ENCODE peak calls at places on chromosomes 5 and 9, in five cellular contexts. Z, B, A, L and C are unnamed samples.
A peak's percentile ranks its signal among the peaks of the same experiment; 100 is the strongest.

GRCh38 chr9:136054798-136055714 is 40.0 kb downstream of the NACC2 start:
- DNase-seq in L (no peak), Z (no peak), B (no peak), A (no peak), C (no peak)

GRCh38 chr5:94855543-94855942 is 237.1 kb downstream of the SLF1 start:
- DNase-seq in L (no peak), B (no peak), A (no peak), Z (no peak), C (no peak)

GRCh38 chr5:94480511-94480910 is 137.9 kb downstream of the KIAA0825 start:
- DNase-seq in B (no peak), L (no peak), A (no peak), Z (no peak), C (no peak)

GRCh38 chr5:79642210-79642609 is 30.0 kb downstream of the TENT2 start:
- DNase-seq in B (no peak), A (no peak), Z (no peak), L (no peak), C (no peak)

GRCh38 chr5:1159341-1159675 is 42.1 kb upstream of the SLC6A19 start:
- DNase-seq in L (no peak), Z (no peak), B (no peak), A (no peak), C (no peak)

GRCh38 chr9:135251996-135252760 is 164.7 kb downstream of the OLFM1 start:
- DNase-seq in L (no peak), A (no peak), Z (no peak), B (no peak), C (peak; percentile 48)

GRCh38 chr9:13186774-13187173 is 92.7 kb downstream of the MPDZ start:
- DNase-seq in B (no peak), L (no peak), Z (no peak), A (no peak), C (no peak)

GRCh38 chr9:130606887-130607582 is 27.7 kb downstream of the FUBP3 start:
- DNase-seq in A (peak; percentile 44), Z (no peak), B (no peak), L (no peak), C (no peak)

GRCh38 chr5:92092239-92092638 is 709.1 kb upstream of the ARRDC3 start:
- DNase-seq in L (no peak), A (no peak), B (no peak), Z (no peak), C (no peak)

GRCh38 chr5:36279054-36279698 is 22.5 kb downstream of the RANBP3L start:
- DNase-seq in A (peak; percentile 74), B (no peak), L (no peak), Z (no peak), C (no peak)

GRCh38 chr5:72525816-72526215 is 18.6 kb upstream of the ZNF366 start:
- DNase-seq in B (no peak), L (no peak), Z (no peak), A (peak; percentile 92), C (no peak)

GRCh38 chr9:32854271-32854670 is 70.9 kb downstream of the TMEM215 start:
- DNase-seq in L (no peak), B (no peak), Z (no peak), A (no peak), C (no peak)

GRCh38 chr9:113753398-113754119 is 122.5 kb upstream of the ZNF618 start:
- DNase-seq in L (no peak), Z (no peak), A (no peak), B (no peak), C (no peak)

DNA sequence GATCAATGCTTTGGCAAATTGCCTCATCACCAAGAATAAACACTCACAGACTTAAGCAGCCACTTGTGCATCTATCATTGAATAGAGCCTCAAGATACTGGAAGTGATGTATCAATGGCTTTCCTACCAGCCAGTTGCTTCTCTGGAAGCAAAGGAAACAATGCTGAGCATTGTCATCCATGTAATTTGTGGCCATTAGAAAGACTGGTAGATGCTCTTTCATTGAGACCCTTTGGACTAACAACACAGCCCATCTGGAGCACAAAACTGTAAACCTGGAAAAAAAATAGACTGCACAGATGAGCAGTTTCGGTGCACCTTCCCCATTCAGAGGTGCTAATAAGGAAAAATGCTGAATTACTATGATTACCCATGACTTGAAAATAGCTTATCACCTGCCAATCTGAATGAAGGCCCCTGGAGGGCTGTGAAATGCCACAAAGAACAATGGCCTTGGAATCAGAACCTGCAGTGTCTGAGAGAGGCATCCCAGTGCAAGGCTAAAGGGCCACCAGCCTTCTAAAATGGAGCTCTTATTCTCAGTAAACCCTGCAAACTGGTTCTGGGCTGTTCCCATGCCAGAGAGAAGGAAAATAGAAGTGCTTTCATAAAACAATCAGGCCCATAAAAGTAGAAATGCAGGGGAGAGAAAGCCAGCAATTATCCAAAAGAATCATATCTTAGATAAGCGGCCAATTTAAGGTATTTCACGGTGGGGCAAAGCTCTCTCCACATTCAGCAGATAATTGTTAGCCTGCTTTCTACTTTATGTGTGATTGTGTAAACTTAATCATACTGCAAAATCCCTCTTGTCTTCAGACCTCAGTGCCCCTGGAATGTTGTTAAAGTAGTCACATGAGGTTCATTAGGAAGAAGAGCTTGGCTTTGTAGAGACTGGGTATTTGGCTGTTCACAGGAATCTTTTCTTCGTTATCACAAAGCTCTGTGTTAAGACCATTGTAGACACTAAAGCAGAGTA is 127.3 kb downstream of the RFK start:
- DNase-seq in Z (no peak), L (no peak), B (no peak), A (no peak), C (no peak)
- TF ChIP-seq CTCF in Z (no peak), L (no peak), B (no peak), A (no peak), C (no peak)

GRCh38 chr5:81969226-81969625 is 2.6 kb upstream of the ATG10 start:
- DNase-seq in Z (no peak), L (no peak), B (no peak), A (no peak), C (no peak)

GRCh38 chr5:81969912-81970311 is 1.9 kb upstream of the ATG10 start:
- DNase-seq in Z (no peak), B (no peak), A (no peak), L (no peak), C (no peak)

GRCh38 chr5:81971086-81971693 is 633 bp upstream of the ATG10 start:
- DNase-seq in Z (no peak), A (peak; percentile 34), L (no peak), B (peak; percentile 16), C (no peak)

GRCh38 chr5:81971694-81972495 is at the start of gene ATG10:
- DNase-seq in Z (peak; percentile 93), B (peak; percentile 90), A (peak; percentile 88), L (peak; percentile 87), C (peak; percentile 97)

GRCh38 chr5:81972496-81972791 is 621 bp downstream of the ATG10 start:
- DNase-seq in B (no peak), Z (no peak), L (no peak), A (no peak), C (no peak)
- TF ChIP-seq CTCF in B (no peak), Z (no peak), L (no peak), A (no peak), C (no peak)

GRCh38 chr5:134554319-134555222 is 29.1 kb downstream of the JADE2 start:
- DNase-seq in L (no peak), B (peak; percentile 96), Z (peak; percentile 60), A (peak; percentile 84), C (peak; percentile 82)
- TF ChIP-seq CTCF in L (no peak), B (peak; percentile 40), Z (no peak), A (no peak), C (no peak)

DNA sequence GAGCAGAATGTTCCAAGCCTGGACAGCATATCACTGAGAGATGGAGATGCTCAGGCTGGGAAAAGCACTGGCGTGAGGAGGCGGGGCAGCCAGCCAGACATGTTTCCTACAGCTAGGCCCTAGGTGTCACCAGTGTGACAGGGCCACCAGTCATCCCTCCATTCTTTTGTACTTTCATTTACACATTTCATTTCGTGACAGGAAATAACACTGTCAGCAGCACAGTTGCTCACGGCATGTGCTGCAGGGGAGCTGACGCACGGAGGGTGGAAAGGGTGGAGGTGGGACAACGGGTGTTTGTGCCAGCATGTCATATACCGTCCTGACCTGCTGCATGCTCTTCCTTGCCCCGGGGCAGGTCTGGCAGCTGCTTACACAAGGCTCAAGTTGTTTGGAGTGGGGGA is 14.8 kb upstream of the CEMIP2 start:
- DNase-seq in Z (peak; percentile 37), L (no peak), A (no peak), B (no peak), C (peak; percentile 87)
- TF ChIP-seq CTCF in Z (no peak), L (no peak), A (no peak), B (no peak), C (no peak)

GRCh38 chr5:171433952-171434676 is 14.7 kb downstream of the FGF18 start:
- DNase-seq in A (no peak), Z (no peak), L (no peak), B (no peak), C (no peak)
- TF ChIP-seq CTCF in A (no peak), Z (no peak), L (no peak), B (no peak), C (no peak)

GRCh38 chr9:137968235-137968634 is 90.7 kb downstream of the CACNA1B start:
- DNase-seq in B (no peak), Z (no peak), L (no peak), A (no peak), C (peak; percentile 52)
- TF ChIP-seq CTCF in B (no peak), Z (no peak), L (no peak), A (no peak), C (no peak)

GRCh38 chr5:42770003-42770402 is 13.4 kb downstream of the CCDC152 start:
- DNase-seq in B (no peak), Z (no peak), L (no peak), A (no peak), C (no peak)

GRCh38 chr5:42772265-42772993 is 15.8 kb downstream of the CCDC152 start:
- DNase-seq in B (no peak), A (peak; percentile 43), L (no peak), Z (no peak), C (no peak)

GRCh38 chr5:42768106-42768504 is 11.5 kb downstream of the CCDC152 start:
- DNase-seq in B (no peak), Z (no peak), A (no peak), L (no peak), C (no peak)

DNA sequence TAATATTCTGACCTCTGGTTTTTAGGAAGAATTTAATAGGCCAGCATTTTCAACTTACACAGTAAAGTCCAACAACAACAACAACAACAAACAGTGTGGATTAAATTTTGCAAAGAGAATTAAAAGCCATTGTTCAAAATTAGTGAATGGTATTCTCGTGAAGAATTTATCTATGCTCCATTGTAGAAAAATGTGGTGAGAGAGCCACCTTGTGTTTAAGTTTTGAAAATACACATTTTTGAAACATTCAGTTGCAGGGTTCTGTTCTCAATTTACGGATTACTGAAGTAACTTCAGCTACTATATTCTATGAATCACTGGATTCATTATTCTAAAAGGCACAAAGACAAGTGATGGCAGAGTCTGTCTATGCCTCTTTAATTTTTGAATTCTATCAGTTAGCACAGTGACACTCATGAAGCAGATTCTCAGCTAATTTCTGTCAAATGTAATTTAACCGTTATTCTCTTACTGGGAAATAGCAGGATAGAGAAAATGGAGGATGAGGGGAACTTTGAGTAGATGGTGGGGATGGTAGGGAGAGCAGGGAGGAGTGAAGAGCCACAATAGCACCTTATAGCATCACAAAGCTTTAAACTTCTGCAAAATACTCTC is 11.0 kb downstream of the CCDC152 start:
- DNase-seq in B (no peak), L (no peak), Z (no peak), A (peak; percentile 61), C (no peak)
- TF ChIP-seq CTCF in B (peak; percentile 73), L (peak; percentile 27), Z (no peak), A (peak; percentile 51), C (peak; percentile 45)

DNA sequence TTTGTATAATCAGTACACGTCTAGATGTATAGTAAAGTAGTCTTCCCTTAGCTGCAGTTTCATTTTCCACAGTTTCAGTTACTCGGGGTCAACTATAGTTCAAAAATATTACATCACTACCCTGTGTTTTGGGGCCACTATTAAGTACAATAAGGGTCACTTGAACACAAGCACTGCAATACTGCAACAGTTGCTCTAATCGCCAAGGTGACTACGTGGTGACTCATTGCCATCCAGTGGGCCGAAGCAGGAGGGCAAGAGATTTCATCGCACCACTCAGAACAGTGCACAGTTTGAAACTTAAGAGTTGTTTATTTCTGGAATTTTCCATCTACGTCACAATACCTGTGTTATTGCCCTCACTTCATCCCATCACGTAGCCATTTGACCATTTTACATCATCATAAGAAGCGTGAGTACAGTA is at the start of gene ARL14EPL:
- DNase-seq in A (peak; percentile 90), Z (no peak), B (peak; percentile 55), L (no peak), C (no peak)
- TF ChIP-seq CTCF in A (peak; percentile 42), Z (no peak), B (peak; percentile 31), L (no peak), C (no peak)